ENCODE peak calls at places on chromosome 18, in five cellular contexts. Q, W, U, V and I are unnamed samples.

GRCh38 chr18:8471373-8471772 is 137.9 kb upstream of the RAB12 start:
- DNase-seq in Q (no peak), W (no peak), U (no peak), V (no peak), I (no peak)

GRCh38 chr18:67047334-67047733 is 443.4 kb upstream of the CDH19 start:
- DNase-seq in Q (no peak), W (no peak), U (no peak), V (no peak), I (no peak)

GRCh38 chr18:24536326-24536725 is 75.9 kb downstream of the HRH4 start:
- DNase-seq in Q (no peak), W (no peak), U (no peak), V (no peak), I (no peak)

GRCh38 chr18:1092228-1092627 is 187.6 kb downstream of the ADCYAP1 start:
- DNase-seq in Q (peak), W (no peak), U (no peak), V (no peak), I (no peak)

GRCh38 chr18:11533513-11533890 is 75.9 kb upstream of the SLC35G4 start:
- DNase-seq in Q (no peak), W (no peak), U (no peak), V (no peak), I (no peak)

GRCh38 chr18:59062643-59063006 is 77.1 kb upstream of the SEC11C start:
- DNase-seq in Q (no peak), W (no peak), U (no peak), V (no peak), I (no peak)

GRCh38 chr18:10330428-10330827 is 124.0 kb upstream of the APCDD1 start:
- DNase-seq in Q (no peak), W (no peak), U (no peak), V (no peak), I (no peak)

GRCh38 chr18:21968334-21968733 is 201.1 kb upstream of the GATA6 start:
- DNase-seq in Q (no peak), W (no peak), U (no peak), V (no peak), I (no peak)

GRCh38 chr18:46329736-46330246 is 225.6 kb downstream of the HAUS1 start:
- DNase-seq in Q (no peak), W (no peak), U (no peak), V (no peak), I (no peak)

GRCh38 chr18:14976736-14977430 is 228.9 kb downstream of the ANKRD30B start:
- DNase-seq in Q (no peak), W (no peak), U (no peak), V (no peak), I (no peak)

GRCh38 chr18:75209952-75210261 is 690 bp upstream of the TSHZ1 start:
- DNase-seq in Q (no peak), W (no peak), U (no peak), V (no peak), I (no peak)

GRCh38 chr18:40687401-40687800 is 1267.6 kb upstream of the PIK3C3 start:
- DNase-seq in Q (no peak), W (no peak), U (no peak), V (no peak), I (no peak)

GRCh38 chr18:34848695-34849094 is 138.6 kb downstream of the DTNA start:
- DNase-seq in Q (no peak), W (no peak), U (no peak), V (no peak), I (no peak)

GRCh38 chr18:9810994-9811393 is 74.8 kb upstream of the TXNDC2 start:
- DNase-seq in Q (peak), W (no peak), U (no peak), V (no peak), I (peak)

GRCh38 chr18:75066936-75067335 is 142.0 kb downstream of the PTGR3 start:
- DNase-seq in Q (no peak), W (no peak), U (no peak), V (no peak), I (no peak)

GRCh38 chr18:23887493-23887892 is 127.1 kb upstream of the TTC39C start:
- DNase-seq in Q (no peak), W (no peak), U (no peak), V (no peak), I (no peak)

GRCh38 chr18:36075862-36076587 is 8.7 kb upstream of the RPRD1A start:
- DNase-seq in Q (no peak), W (no peak), U (no peak), V (peak), I (no peak)

GRCh38 chr18:42078711-42079110 is 123.7 kb downstream of the PIK3C3 start:
- DNase-seq in Q (no peak), W (no peak), U (no peak), V (no peak), I (no peak)

GRCh38 chr18:69161383-69162028 is 239.2 kb upstream of the DOK6 start:
- DNase-seq in Q (no peak), W (no peak), U (no peak), V (no peak), I (no peak)

GRCh38 chr18:72700961-72701710 is 157.0 kb upstream of the CBLN2 start:
- DNase-seq in Q (no peak), W (no peak), U (no peak), V (no peak), I (no peak)

GRCh38 chr18:58169472-58169871 is 125.4 kb downstream of the NEDD4L start:
- DNase-seq in Q (no peak), W (no peak), U (no peak), V (no peak), I (no peak)

GRCh38 chr18:59308201-59309014 is 10.0 kb downstream of the CPLX4 start:
- DNase-seq in Q (peak), W (peak), U (peak), V (peak), I (peak)

GRCh38 chr18:644395-645004 is 13.0 kb upstream of the TYMS start:
- DNase-seq in Q (no peak), W (no peak), U (no peak), V (no peak), I (no peak)

GRCh38 chr18:10381516-10381915 is 72.9 kb upstream of the APCDD1 start:
- DNase-seq in Q (no peak), W (no peak), U (no peak), V (no peak), I (no peak)

GRCh38 chr18:78778651-78779050 is 201.0 kb upstream of the SALL3 start:
- DNase-seq in Q (no peak), W (no peak), U (no peak), V (no peak), I (no peak)

GRCh38 chr18:23718243-23718720 is 29.0 kb downstream of the LAMA3 start:
- DNase-seq in Q (no peak), W (no peak), U (no peak), V (no peak), I (no peak)

GRCh38 chr18:79736846-79737245 is 57.2 kb downstream of the CTDP1 start:
- DNase-seq in Q (no peak), W (no peak), U (no peak), V (no peak), I (no peak)

GRCh38 chr18:68735498-68736343 is 20.8 kb upstream of the TMX3 start:
- DNase-seq in Q (no peak), W (no peak), U (peak), V (peak), I (no peak)

GRCh38 chr18:7059276-7059675 is 58.3 kb downstream of the LAMA1 start:
- DNase-seq in Q (no peak), W (no peak), U (no peak), V (no peak), I (no peak)

GRCh38 chr18:51301376-51301775 is 103.9 kb upstream of the MEX3C start:
- DNase-seq in Q (no peak), W (no peak), U (no peak), V (no peak), I (no peak)

GRCh38 chr18:51300912-51301311 is 103.4 kb upstream of the MEX3C start:
- DNase-seq in Q (no peak), W (no peak), U (no peak), V (no peak), I (no peak)
- TF ChIP-seq CTCF in Q (no peak), W (no peak), U (no peak), V (no peak), I (no peak)

GRCh38 chr18:5543036-5543671 is 643 bp downstream of the EPB41L3 start:
- DNase-seq in Q (peak), W (peak), U (no peak), V (no peak), I (peak)
- TF ChIP-seq CTCF in Q (no peak), W (no peak), U (no peak), V (no peak), I (no peak)

GRCh38 chr18:44895176-44895798 is 214.6 kb downstream of the SETBP1 start:
- DNase-seq in Q (no peak), W (no peak), U (peak), V (peak), I (peak)
- TF ChIP-seq CTCF in Q (no peak), W (peak), U (peak), V (peak), I (peak)

DNA sequence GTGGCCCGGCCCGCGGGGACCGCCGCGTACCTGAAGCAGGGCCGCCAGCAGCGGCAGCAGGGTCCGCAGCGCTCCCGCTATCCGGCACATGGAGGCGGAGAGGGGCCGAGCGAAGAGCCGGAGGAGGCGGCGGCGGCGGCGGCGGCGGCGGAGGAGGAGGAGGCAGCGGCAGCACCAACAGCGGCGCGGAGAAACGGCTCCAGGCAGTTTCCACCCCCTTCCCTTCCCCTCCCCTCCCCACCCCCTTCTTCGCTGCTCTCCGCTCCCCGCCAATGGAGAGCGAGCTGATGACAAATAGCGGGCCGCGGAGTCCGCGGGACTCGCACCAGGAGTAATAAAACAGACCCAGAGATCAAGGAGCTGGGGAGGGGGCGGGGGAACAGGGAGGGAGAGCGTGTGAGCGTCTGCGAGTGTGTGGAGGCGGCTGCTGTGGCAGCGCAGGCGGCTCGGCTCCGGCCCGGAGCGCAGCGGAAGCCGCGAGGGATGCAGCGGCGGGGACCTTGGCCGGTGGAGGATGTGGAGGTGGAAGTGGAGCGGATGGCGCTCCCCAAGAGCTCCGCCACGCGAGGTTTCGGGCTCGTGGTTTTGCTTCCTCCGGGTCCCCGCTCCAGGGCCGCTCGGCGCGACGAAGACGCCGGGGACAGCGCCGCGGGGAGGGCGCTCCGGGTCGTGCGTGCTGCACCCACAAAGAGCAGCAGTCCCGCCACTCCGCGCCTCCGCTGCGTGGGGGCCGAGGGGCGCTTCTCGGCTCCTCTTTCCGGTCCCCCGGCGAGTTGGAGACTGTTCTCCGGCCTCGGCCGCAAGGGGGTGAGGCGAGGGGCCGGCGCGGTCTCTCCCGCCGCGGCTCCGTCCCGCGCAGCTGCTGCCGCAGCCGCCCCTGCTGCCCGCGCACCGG is at the start of gene CDH2:
- DNase-seq in Q (peak), W (peak), U (peak), V (peak), I (peak)
- TF ChIP-seq CTCF in Q (no peak), W (peak), U (no peak), V (no peak), I (no peak)

GRCh38 chr18:55280515-55280914 is 307.5 kb downstream of the TCF4 start:
- DNase-seq in Q (no peak), W (no peak), U (no peak), V (no peak), I (no peak)

GRCh38 chr18:55272510-55273243 is 313.4 kb upstream of the CCDC68 start:
- DNase-seq in Q (no peak), W (no peak), U (no peak), V (no peak), I (no peak)

GRCh38 chr18:55269632-55270031 is 310.4 kb upstream of the CCDC68 start:
- DNase-seq in Q (no peak), W (no peak), U (no peak), V (no peak), I (no peak)

GRCh38 chr18:55275042-55275897 is 312.7 kb downstream of the TCF4 start:
- DNase-seq in Q (no peak), W (no peak), U (no peak), V (peak), I (no peak)
- TF ChIP-seq CTCF in Q (no peak), W (no peak), U (no peak), V (peak), I (peak)

DNA sequence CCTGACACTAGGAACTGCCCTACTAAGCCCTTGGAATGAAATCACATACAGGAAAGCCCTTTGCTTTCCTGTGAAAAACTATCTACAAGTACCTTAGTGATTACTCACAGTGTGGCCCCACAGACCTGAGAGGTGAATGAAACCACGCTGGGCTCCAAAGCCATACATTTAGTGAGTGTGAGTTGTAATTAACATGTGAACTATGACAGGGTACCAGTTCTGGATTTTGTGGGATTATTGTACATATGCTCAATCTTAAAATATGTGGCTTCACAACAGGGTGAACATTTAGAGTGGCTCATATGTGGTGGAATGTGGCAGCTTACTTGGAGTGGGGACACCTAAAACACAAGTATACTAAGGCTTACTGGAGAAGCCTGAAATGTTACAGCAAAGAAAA is 12.3 kb downstream of the KCTD1 start:
- DNase-seq in Q (no peak), W (no peak), U (no peak), V (no peak), I (no peak)
- TF ChIP-seq CTCF in Q (no peak), W (no peak), U (no peak), V (no peak), I (no peak)

GRCh38 chr18:13362051-13362450 is 143.5 kb downstream of the LDLRAD4 start:
- DNase-seq in Q (no peak), W (no peak), U (no peak), V (no peak), I (no peak)
- TF ChIP-seq CTCF in Q (no peak), W (no peak), U (no peak), V (no peak), I (no peak)

GRCh38 chr18:48061781-48062570 is 131.5 kb upstream of the SMAD2 start:
- DNase-seq in Q (no peak), W (no peak), U (no peak), V (no peak), I (no peak)

GRCh38 chr18:48059363-48060109 is 129.1 kb upstream of the SMAD2 start:
- DNase-seq in Q (peak), W (no peak), U (no peak), V (no peak), I (peak)

GRCh38 chr18:48060346-48060745 is 129.9 kb upstream of the SMAD2 start:
- DNase-seq in Q (no peak), W (no peak), U (no peak), V (no peak), I (no peak)

GRCh38 chr18:48058486-48058885 is 128.0 kb upstream of the SMAD2 start:
- DNase-seq in Q (no peak), W (no peak), U (no peak), V (no peak), I (no peak)

DNA sequence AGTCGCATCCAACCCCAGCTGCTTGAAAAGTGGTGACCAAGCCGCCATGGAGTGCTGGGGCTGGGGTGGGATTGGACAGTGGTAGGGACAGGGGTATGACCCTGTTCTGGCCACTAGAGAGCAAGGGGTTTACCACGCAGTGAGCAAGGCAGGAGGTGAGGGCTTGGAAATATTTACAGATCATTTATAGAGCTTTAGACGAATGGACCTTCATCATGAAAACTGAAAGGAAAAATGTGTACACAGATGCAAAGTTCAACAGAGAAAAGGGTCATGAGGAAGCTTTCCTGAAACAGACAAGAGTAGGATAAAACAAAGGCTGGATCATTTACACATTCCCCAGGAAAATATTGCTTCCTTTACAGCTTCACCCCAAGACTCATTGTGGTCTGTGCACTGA is 130.5 kb upstream of the SMAD2 start:
- DNase-seq in Q (no peak), W (no peak), U (no peak), V (no peak), I (no peak)
- TF ChIP-seq CTCF in Q (no peak), W (no peak), U (no peak), V (no peak), I (no peak)